ENCODE peak calls at places on chromosomes 2 and 18, in eight cellular contexts. E, M, X, V, K, L, O and W are unnamed samples.

GRCh38 chr2:231877533-231878456 is 48.4 kb downstream of the NPPC start:
- DNase-seq in L (peak; percentile 35), V (peak; percentile 6), K (peak; percentile 42), M (no peak), O (no peak), X (no peak), E (no peak), W (peak; percentile 86)

GRCh38 chr18:55452123-55452611 is 135.8 kb downstream of the TCF4 start:
- DNase-seq in L (no peak), X (no peak), O (no peak), V (no peak), E (no peak), M (no peak), K (no peak), W (peak; percentile 32)

GRCh38 chr2:96146881-96147592 is 1.8 kb upstream of the DUSP2 start:
- DNase-seq in K (no peak), E (peak; percentile 19), M (no peak), V (peak; percentile 34), X (peak; percentile 19), L (no peak), O (peak; percentile 56), W (peak; percentile 83)

GRCh38 chr2:137893145-137893544 is 71.1 kb upstream of the HNMT start:
- DNase-seq in V (no peak), K (no peak), X (no peak), E (no peak), M (no peak), L (no peak), O (no peak), W (no peak)

GRCh38 chr2:28292491-28292890 is 100.2 kb upstream of the FOSL2 start:
- DNase-seq in X (no peak), V (no peak), L (no peak), O (no peak), M (no peak), E (no peak), K (no peak), W (peak; percentile 45)

GRCh38 chr2:221610675-221611074 is 38.6 kb upstream of the EPHA4 start:
- DNase-seq in E (no peak), L (no peak), V (no peak), K (no peak), O (no peak), X (no peak), M (no peak), W (no peak)

GRCh38 chr2:160270571-160271113 is 70.6 kb upstream of the ITGB6 start:
- DNase-seq in L (no peak), O (no peak), V (no peak), K (no peak), X (no peak), M (no peak), E (no peak), W (peak; percentile 83)

GRCh38 chr2:86704482-86704971 is 15.6 kb upstream of the RMND5A start:
- DNase-seq in V (peak; percentile 21), L (peak; percentile 70), O (no peak), X (no peak), E (peak; percentile 78), K (peak; percentile 65), M (peak; percentile 57), W (peak; percentile 88)

GRCh38 chr2:198214108-198214736 is 409.8 kb downstream of the PLCL1 start:
- DNase-seq in E (no peak), O (no peak), K (no peak), M (peak; percentile 21), V (no peak), X (no peak), L (no peak), W (no peak)